ENCODE peak calls at places on chromosomes 12 and 14, in seven cellular contexts. A, G, K, Z, N, C and Y are unnamed samples.
A peak's percentile ranks its signal among the peaks of the same experiment; 100 is the strongest.

GRCh38 chr14:50335389-50335788 is 23.3 kb downstream of the DMAC2L start:
- DNase-seq in C (peak; percentile 54), K (no peak), G (no peak), A (peak; percentile 68), Z (no peak), N (peak; percentile 78), Y (peak; percentile 83)

GRCh38 chr14:54737132-54737711 is 165.4 kb downstream of the GCH1 start:
- DNase-seq in K (peak; percentile 67), N (no peak), Z (no peak), C (no peak), A (no peak), G (peak; percentile 38), Y (peak; percentile 73)

GRCh38 chr14:47917344-47917954 is 242.0 kb upstream of the MDGA2 start:
- DNase-seq in C (peak; percentile 3), G (peak; percentile 16), N (peak; percentile 83), Z (no peak), A (no peak), K (peak; percentile 7), Y (peak; percentile 35)

GRCh38 chr12:63918788-63919300 is 74.3 kb downstream of the SRGAP1 start:
- DNase-seq in A (no peak), G (peak; percentile 27), C (peak; percentile 96), K (peak; percentile 94), Z (no peak), N (no peak), Y (peak; percentile 91)

GRCh38 chr12:113854385-113855136 is 111.6 kb downstream of the RBM19 start:
- DNase-seq in C (no peak), A (no peak), N (no peak), G (no peak), Z (no peak), K (no peak), Y (no peak)

GRCh38 chr14:52068741-52069616 is at the start of gene NID2:
- DNase-seq in A (peak; percentile 56), N (peak; percentile 97), Z (no peak), C (peak; percentile 77), G (no peak), K (peak; percentile 20), Y (peak; percentile 95)

GRCh38 chr12:31896514-31897039 is 62.6 kb upstream of the RESF1 start:
- DNase-seq in G (no peak), K (peak; percentile 58), Z (peak; percentile 71), C (no peak), A (peak; percentile 29), N (no peak), Y (peak; percentile 64)

GRCh38 chr12:28759334-28759733 is 389.7 kb upstream of the FAR2 start:
- DNase-seq in K (peak; percentile 99), N (peak; percentile 87), C (peak; percentile 65), Z (no peak), G (peak; percentile 14), A (no peak), Y (peak; percentile 15)

GRCh38 chr12:22731231-22731630 is 106.3 kb downstream of the ETNK1 start:
- DNase-seq in Z (no peak), N (no peak), A (no peak), G (no peak), C (no peak), K (no peak), Y (no peak)

GRCh38 chr14:85247071-85247470 is 282.9 kb upstream of the FLRT2 start:
- DNase-seq in A (no peak), K (no peak), G (no peak), C (no peak), N (no peak), Z (no peak), Y (no peak)

GRCh38 chr14:72416892-72417291 is 477.0 kb downstream of the DPF3 start:
- DNase-seq in N (peak; percentile 57), Z (no peak), G (no peak), A (no peak), C (peak; percentile 30), K (no peak), Y (no peak)

GRCh38 chr12:57233357-57234232 is 4.1 kb downstream of the SHMT2 start:
- DNase-seq in A (no peak), G (no peak), C (no peak), Z (no peak), N (peak; percentile 62), K (no peak), Y (peak; percentile 42)

GRCh38 chr12:32273712-32274111 is 125.6 kb upstream of the FGD4 start:
- DNase-seq in N (peak; percentile 81), K (no peak), A (no peak), G (no peak), C (no peak), Z (peak; percentile 42), Y (no peak)

GRCh38 chr12:52655720-52656124 is 3.7 kb upstream of the KRT2 start:
- DNase-seq in K (peak; percentile 63), C (no peak), Z (no peak), A (no peak), N (no peak), G (peak; percentile 70), Y (no peak)

GRCh38 chr14:68655021-68655811 is 137.7 kb downstream of the ZFP36L1 start:
- DNase-seq in G (no peak), Z (no peak), C (no peak), K (no peak), A (peak; percentile 53), N (no peak), Y (peak; percentile 43)

GRCh38 chr14:51498411-51499227 is 153.1 kb upstream of the FRMD6 start:
- DNase-seq in G (no peak), A (no peak), C (no peak), N (no peak), Z (no peak), K (no peak), Y (no peak)

GRCh38 chr14:61281186-61281676 is at the start of gene TMEM30B:
- DNase-seq in G (peak; percentile 98), A (peak; percentile 96), C (no peak), N (peak; percentile 96), K (peak; percentile 94), Z (peak; percentile 26), Y (no peak)

GRCh38 chr14:22428681-22429315 is 160.2 kb downstream of the DAD1 start:
- DNase-seq in G (no peak), C (no peak), N (peak; percentile 14), A (no peak), K (peak; percentile 75), Z (no peak), Y (no peak)

GRCh38 chr12:106173442-106173841 is 34.7 kb upstream of the NUAK1 start:
- DNase-seq in Z (no peak), N (no peak), G (no peak), C (no peak), K (no peak), A (no peak), Y (no peak)

GRCh38 chr14:76955575-76956252 is 72.8 kb downstream of the IRF2BPL start:
- DNase-seq in G (no peak), K (peak; percentile 73), C (peak; percentile 60), A (peak; percentile 32), Z (peak; percentile 36), N (peak; percentile 84), Y (peak; percentile 68)

GRCh38 chr14:25110101-25110500 is 60.2 kb upstream of the STXBP6 start:
- DNase-seq in Z (no peak), G (no peak), K (no peak), C (no peak), N (no peak), A (no peak), Y (no peak)

GRCh38 chr14:61101803-61102548 is 120.9 kb downstream of the SLC38A6 start:
- DNase-seq in G (peak; percentile 27), A (no peak), K (peak; percentile 84), N (peak; percentile 75), Z (no peak), C (peak; percentile 38), Y (peak; percentile 67)

GRCh38 chr12:45674583-45674982 is 54.9 kb upstream of the ARID2 start:
- DNase-seq in K (peak; percentile 92), C (peak; percentile 37), G (peak; percentile 80), A (peak; percentile 25), Z (no peak), N (no peak), Y (peak; percentile 93)

GRCh38 chr14:90538095-90538494 is 141.3 kb downstream of the CALM1 start:
- DNase-seq in Z (no peak), G (no peak), N (no peak), C (no peak), K (no peak), A (no peak), Y (no peak)

GRCh38 chr14:92356677-92357076 is 33.7 kb downstream of the SLC24A4 start:
- DNase-seq in Z (no peak), A (no peak), G (no peak), K (no peak), C (no peak), N (no peak), Y (no peak)

GRCh38 chr14:51304956-51305355 is 64.9 kb downstream of the TMX1 start:
- DNase-seq in C (peak; percentile 49), G (peak; percentile 10), N (no peak), K (peak; percentile 87), A (no peak), Z (no peak), Y (peak; percentile 97)

GRCh38 chr12:53981652-53982565 is 3.0 kb upstream of the HOXC10 start:
- DNase-seq in K (no peak), A (no peak), G (no peak), Z (no peak), N (peak; percentile 68), C (no peak), Y (no peak)
- H3K4me3 ChIP-seq in K (no peak overlapping the region), A (no peak overlapping the region), G (no peak overlapping the region), Z (no peak overlapping the region), N (no peak overlapping the region), C (no peak overlapping the region), Y (no peak overlapping the region)

DNA sequence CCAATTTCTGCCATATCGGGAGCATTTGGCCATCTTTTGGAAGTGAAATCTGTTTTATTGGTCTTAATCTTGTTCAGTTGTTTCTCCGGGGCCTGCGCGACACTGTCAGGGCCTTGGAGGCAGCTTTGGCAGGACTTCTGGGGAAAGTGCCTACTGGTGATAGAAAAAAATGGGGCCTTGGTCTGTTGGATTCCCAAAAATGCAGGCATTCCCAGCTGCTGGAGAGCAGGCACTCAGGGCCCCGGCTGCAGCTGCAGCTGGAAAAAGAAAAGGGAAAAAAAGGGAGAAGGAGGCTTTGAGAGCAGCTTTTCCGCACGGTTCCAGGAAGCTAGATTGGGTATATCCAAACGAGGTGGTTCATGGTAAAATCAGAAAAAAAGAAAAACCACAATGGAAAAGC is 134.8 kb upstream of the RFLNA start:
- DNase-seq in K (no peak), C (no peak), Z (no peak), A (no peak), N (no peak), G (no peak), Y (no peak)
- TF ChIP-seq CTCF in K (no peak), C (no peak), Z (no peak), A (no peak), N (no peak), G (no peak), Y (no peak)

DNA sequence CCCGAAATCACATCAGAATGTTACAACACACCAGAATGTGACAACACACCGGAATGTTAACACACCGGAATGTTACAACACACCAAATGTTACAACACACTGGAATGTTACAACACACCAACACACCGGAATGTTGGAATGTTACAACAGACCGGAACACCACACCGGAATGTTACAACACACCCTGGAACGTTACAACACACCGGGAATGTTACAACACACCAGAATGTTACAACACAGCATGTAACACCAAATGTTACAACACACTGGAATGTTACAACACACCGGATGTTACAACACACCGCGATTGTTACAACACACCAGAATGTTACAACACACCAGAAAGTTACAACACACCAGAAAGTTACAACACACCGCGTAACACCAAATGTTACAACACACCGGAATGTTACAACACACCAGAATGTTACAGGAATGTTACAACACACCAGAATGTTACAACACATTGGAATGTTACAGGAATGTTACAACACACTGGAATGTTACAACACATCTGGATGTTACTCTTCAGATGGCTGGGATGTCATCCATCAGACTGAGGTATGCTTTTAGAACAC is 21.1 kb downstream of the CHFR start:
- DNase-seq in G (no peak), A (no peak), N (no peak), Z (no peak), C (peak; percentile 71), K (peak; percentile 74), Y (peak; percentile 15)
- H3K4me3 ChIP-seq in G (no peak overlapping the region), A (no peak overlapping the region), N (no peak overlapping the region), Z (no peak overlapping the region), C (no peak overlapping the region), K (no peak overlapping the region), Y (no peak overlapping the region)

GRCh38 chr12:95574799-95575452 is 23.6 kb upstream of the USP44 start:
- DNase-seq in A (no peak), G (peak; percentile 4), Z (no peak), K (peak; percentile 61), C (peak; percentile 61), N (peak; percentile 67), Y (peak; percentile 55)
- TF ChIP-seq CTCF in A (peak; percentile 42), G (peak; percentile 82), Z (no peak), K (peak; percentile 61), C (peak; percentile 76), N (peak; percentile 87), Y (peak; percentile 71)